ENCODE peak calls at places on chromosomes 3 and 15, in five cellular contexts. F is NCI-H345, K is H54, P is amniotic stem cell, G is LoVo. M is an unnamed sample.

GRCh38 chr15:79167776-79168175 is 77.2 kb upstream of the RASGRF1 start:
- DNase-seq in F (no peak), K (no peak), P (no peak), G (no peak), M (no peak)

GRCh38 chr15:34055868-34056595 is 17.0 kb upstream of the AVEN start:
- DNase-seq in F (no peak), K (peak), P (no peak), G (no peak), M (no peak)

GRCh38 chr3:190089711-190090110 is 31.0 kb downstream of the P3H2 start:
- DNase-seq in F (no peak), K (no peak), P (no peak), G (no peak), M (no peak)

GRCh38 chr3:180048840-180049239 is 12.1 kb upstream of the PEX5L start:
- DNase-seq in F (peak), K (no peak), P (no peak), G (no peak), M (no peak)

GRCh38 chr3:11919390-11919789 is 72.7 kb upstream of the TAMM41 start:
- DNase-seq in F (peak), K (no peak), P (no peak), G (no peak), M (no peak)

GRCh38 chr3:72646263-72646662 is 202.0 kb downstream of the SHQ1 start:
- DNase-seq in F (no peak), K (no peak), P (no peak), G (no peak), M (no peak)

GRCh38 chr3:162491957-162492356 is 995.3 kb downstream of the OTOL1 start:
- DNase-seq in F (no peak), K (no peak), P (no peak), G (no peak), M (no peak)

GRCh38 chr3:171351676-171352075 is 108.5 kb downstream of the TNIK start:
- DNase-seq in F (peak), K (peak), P (peak), G (peak), M (no peak)

GRCh38 chr3:192857148-192857735 is 60.4 kb downstream of the MB21D2 start:
- DNase-seq in F (no peak), K (no peak), P (no peak), G (no peak), M (no peak)

GRCh38 chr15:59688383-59688887 is 685 bp downstream of the BNIP2 start:
- DNase-seq in F (no peak), K (no peak), P (peak), G (peak), M (no peak)

GRCh38 chr15:70357453-70357852 is 259.7 kb upstream of the TLE3 start:
- DNase-seq in F (no peak), K (no peak), P (no peak), G (no peak), M (peak)

GRCh38 chr3:186921578-186921977 is 8.7 kb upstream of the ST6GAL1 start:
- DNase-seq in F (no peak), K (no peak), P (no peak), G (no peak), M (no peak)